ENCODE peak calls at places on chromosomes 7 and 10, in ten cellular contexts. S, F, Q, P, N, H, M, I, J and A are unnamed samples.

GRCh38 chr7:105594034-105594433 is 12.7 kb upstream of the EFCAB10 start:
- DNase-seq in Q (no peak), M (no peak), P (no peak), N (no peak), S (no peak), I (no peak), H (no peak), F (no peak), J (peak; percentile 30), A (no peak)

GRCh38 chr10:124127965-124128810 is 34.8 kb upstream of the CHST15 start:
- DNase-seq in S (no peak), Q (no peak), M (no peak), H (no peak), I (no peak), P (no peak), N (no peak), J (no peak), F (no peak), A (no peak)

GRCh38 chr7:101792051-101792651 is 25.3 kb upstream of the CUX1 start:
- DNase-seq in H (no peak), N (no peak), Q (no peak), P (peak; percentile 43), F (no peak), M (no peak), S (peak; percentile 62), J (peak; percentile 86), I (no peak), A (no peak)

GRCh38 chr10:61617586-61617985 is 45.1 kb upstream of the CABCOCO1 start:
- DNase-seq in H (no peak), P (no peak), J (no peak), I (no peak), N (no peak), M (no peak), S (no peak), Q (no peak), F (no peak), A (no peak)

GRCh38 chr10:110805292-110805691 is 66.4 kb upstream of the PDCD4 start:
- DNase-seq in I (no peak), S (no peak), Q (no peak), H (no peak), M (no peak), P (no peak), N (no peak), F (no peak), J (no peak), A (no peak)

GRCh38 chr10:23191764-23192395 is at the start of gene PTF1A:
- DNase-seq in P (no peak), I (peak; percentile 87), M (no peak), J (no peak), N (no peak), S (no peak), F (no peak), Q (no peak), H (no peak), A (no peak)

GRCh38 chr10:3784510-3785250 is at the start of gene KLF6:
- DNase-seq in M (no peak), F (peak; percentile 82), H (no peak), S (no peak), Q (peak; percentile 40), N (peak; percentile 35), P (peak; percentile 73), I (peak; percentile 81), J (peak; percentile 65), A (no peak)

GRCh38 chr7:36984051-36984492 is 259.8 kb upstream of the AOAH start:
- DNase-seq in P (no peak), H (no peak), Q (no peak), I (no peak), M (no peak), J (no peak), N (no peak), S (no peak), F (no peak), A (no peak)

DNA sequence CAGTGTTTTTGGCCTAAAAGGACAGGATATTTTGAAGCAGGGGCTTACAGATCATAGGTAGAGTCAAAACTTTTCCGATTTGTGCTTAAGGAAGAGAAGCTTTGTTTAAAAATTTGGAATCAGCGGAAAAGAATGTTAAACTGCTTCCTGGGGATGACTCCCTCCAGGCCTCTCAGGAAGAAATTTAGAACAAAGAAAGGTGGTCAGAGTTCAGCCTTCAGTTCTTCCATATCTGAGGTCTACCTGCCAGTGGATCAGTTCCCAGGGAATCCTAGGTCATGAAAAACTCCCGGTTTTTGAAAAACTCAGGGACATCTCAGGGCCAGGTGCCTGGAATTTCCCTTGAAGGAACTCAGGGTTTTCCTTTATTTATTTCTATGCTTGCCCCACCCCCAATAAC is 100.3 kb downstream of the MCU start:
- DNase-seq in S (no peak), N (no peak), F (no peak), J (no peak), M (no peak), H (no peak), Q (no peak), I (no peak), P (no peak), A (no peak)
- H3K27ac ChIP-seq in S (no peak overlapping the region), N (peak overlapping the region; percentile 46), F (peak overlapping the region; percentile 29), J (no peak overlapping the region), M (no peak overlapping the region), H (no peak overlapping the region), Q (no peak overlapping the region), I (no peak overlapping the region), P (no peak overlapping the region), A (no peak overlapping the region)

GRCh38 chr10:31320598-31321211 is 1.7 kb downstream of the ZEB1 start:
- DNase-seq in P (peak; percentile 44), S (peak; percentile 17), J (peak; percentile 67), M (peak; percentile 11), H (peak; percentile 56), N (peak; percentile 54), I (no peak), Q (peak; percentile 24), F (peak; percentile 66), A (peak; percentile 35)

GRCh38 chr10:31319602-31320178 is 674 bp downstream of the ZEB1 start:
- DNase-seq in J (no peak), S (no peak), P (peak; percentile 32), H (no peak), N (no peak), I (peak; percentile 14), Q (no peak), M (no peak), F (no peak), A (no peak)

GRCh38 chr10:31322647-31323046 is 3.6 kb downstream of the ZEB1 start:
- DNase-seq in N (peak; percentile 28), J (peak; percentile 59), Q (no peak), H (peak; percentile 21), S (no peak), P (no peak), M (no peak), I (no peak), F (no peak), A (peak; percentile 11)

GRCh38 chr10:31320179-31320597 is 1.2 kb downstream of the ZEB1 start:
- DNase-seq in S (no peak), P (peak; percentile 38), F (peak; percentile 79), J (peak; percentile 54), H (peak; percentile 65), I (peak; percentile 21), Q (peak; percentile 42), M (peak; percentile 25), N (peak; percentile 43), A (peak; percentile 58)

DNA sequence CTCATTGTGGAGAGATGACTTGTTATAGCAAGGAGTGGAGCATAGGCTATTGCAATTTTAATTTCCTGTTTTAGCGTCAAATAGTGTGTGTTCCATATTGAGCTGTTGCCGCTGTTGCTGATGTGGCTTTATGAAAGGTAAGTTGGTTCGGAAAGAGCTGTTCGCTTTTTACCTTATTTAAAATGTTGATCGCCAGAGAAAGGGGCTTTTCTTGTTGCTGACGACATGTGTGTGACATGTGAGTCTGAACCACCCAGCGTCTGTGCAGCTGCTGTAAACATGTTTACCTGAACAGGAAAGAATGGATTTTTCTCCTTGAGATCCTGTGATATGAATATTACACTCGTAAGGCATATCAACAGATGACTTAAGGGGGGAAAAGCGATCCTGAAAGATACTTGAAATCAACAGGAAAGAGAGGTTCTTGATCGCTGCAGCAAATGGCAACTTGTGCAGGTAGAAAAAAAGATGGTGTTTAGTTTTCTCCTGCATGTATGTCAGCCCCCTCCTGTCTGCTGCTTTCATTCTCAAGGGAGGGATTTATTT is 2.5 kb downstream of the ZEB1 start:
- DNase-seq in M (peak; percentile 41), J (peak; percentile 47), P (no peak), Q (peak; percentile 7), F (no peak), N (no peak), S (no peak), I (no peak), H (peak; percentile 86), A (peak; percentile 82)
- H3K27ac ChIP-seq in M (peak overlapping the region; percentile 95), J (peak overlapping the region; percentile 62), P (peak overlapping the region; percentile 37), Q (peak overlapping the region; percentile 92), F (peak overlapping the region; percentile 98), N (no peak overlapping the region), S (no peak overlapping the region), I (no peak overlapping the region), H (no peak overlapping the region), A (peak overlapping the region; percentile 61)

GRCh38 chr7:29179110-29179509 is 15.5 kb upstream of the CHN2 start:
- DNase-seq in S (no peak), Q (no peak), P (no peak), M (no peak), F (no peak), I (no peak), J (no peak), H (no peak), N (no peak), A (no peak)

GRCh38 chr7:29173458-29173857 is 21.1 kb upstream of the CHN2 start:
- DNase-seq in H (no peak), P (no peak), M (no peak), J (no peak), F (no peak), I (no peak), S (no peak), Q (no peak), N (no peak), A (no peak)

DNA sequence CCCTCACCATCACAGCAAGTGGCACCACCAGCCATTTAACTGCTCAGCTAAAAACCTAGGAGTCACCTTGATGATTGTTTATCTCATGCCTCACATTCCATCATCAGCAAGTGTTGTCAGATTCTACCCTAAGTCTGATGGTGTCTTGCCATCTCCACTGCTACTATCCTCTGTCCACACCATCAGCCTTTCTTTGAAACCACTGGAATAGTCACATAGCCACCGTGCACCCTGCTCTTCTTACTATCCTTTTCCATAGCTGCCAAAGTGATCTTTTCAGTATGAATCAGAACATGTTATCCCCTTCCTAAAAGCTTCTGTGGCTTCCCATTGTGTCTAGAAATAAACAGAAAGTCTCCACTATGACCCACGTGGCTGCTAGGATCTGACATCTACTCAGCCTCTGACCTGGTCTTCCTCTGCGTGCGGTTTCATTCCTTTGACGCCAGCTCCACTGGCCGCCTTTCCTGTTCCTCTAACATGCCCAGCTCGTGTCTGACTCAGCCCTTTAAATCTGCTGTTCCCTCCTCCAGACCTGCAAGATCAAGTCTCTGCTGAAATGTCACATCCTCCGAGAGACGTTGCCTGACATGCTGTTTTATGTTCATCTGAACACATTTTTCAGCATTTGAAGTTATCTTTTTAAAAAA is 16.5 kb upstream of the CHN2 start:
- DNase-seq in S (peak; percentile 59), H (no peak), J (no peak), M (no peak), P (peak; percentile 52), Q (peak; percentile 33), F (no peak), I (no peak), N (no peak), A (no peak)
- H3K27ac ChIP-seq in S (no peak overlapping the region), H (no peak overlapping the region), J (no peak overlapping the region), M (no peak overlapping the region), P (no peak overlapping the region), Q (no peak overlapping the region), F (no peak overlapping the region), I (no peak overlapping the region), N (no peak overlapping the region), A (no peak overlapping the region)

DNA sequence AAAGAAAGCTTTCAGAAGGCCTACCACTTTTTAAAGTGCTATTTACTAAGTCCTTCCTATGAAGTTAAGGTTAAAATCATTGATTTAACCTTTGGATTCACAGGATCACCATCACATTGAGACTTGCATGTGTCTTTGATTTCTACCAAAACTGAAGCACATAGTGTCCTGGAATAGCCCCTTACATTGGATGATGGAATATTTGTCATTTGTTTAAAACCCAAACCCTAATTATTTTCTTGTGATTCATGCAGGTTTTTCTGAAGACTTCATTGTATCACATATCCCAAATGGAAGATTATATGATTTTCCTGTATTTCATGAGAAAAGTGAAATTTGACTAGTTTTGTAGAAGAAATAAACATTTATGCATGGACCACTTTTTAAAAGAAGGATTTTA is 3.3 kb downstream of the SEMA3A start:
- DNase-seq in F (no peak), I (no peak), N (no peak), M (no peak), P (no peak), S (no peak), Q (no peak), H (no peak), J (peak; percentile 26), A (no peak)
- H3K27ac ChIP-seq in F (no peak overlapping the region), I (no peak overlapping the region), N (no peak overlapping the region), M (no peak overlapping the region), P (no peak overlapping the region), S (no peak overlapping the region), Q (peak overlapping the region; percentile 31), H (no peak overlapping the region), J (peak overlapping the region; percentile 4), A (no peak overlapping the region)